ENCODE peak calls at places on chromosomes 7 and 10, in eight cellular contexts. One of them, this sample, is unnamed.
A peak's percentile ranks its signal among the peaks of the same experiment; 100 is the strongest.

GRCh38 chr7:118777308-118777707 is 552.8 kb downstream of the ANKRD7 start:
- DNase-seq in activated CD4-positive, alpha-beta T cell treated with anti-CD3 and anti-CD28 coated beads for 24 hours: no peak
- DNase-seq in nucleus accumbens: no peak
- DNase-seq in brain microvascular endothelial cell: no peak
- DNase-seq in fibroblast of mammary gland: no peak
- DNase-seq in stimulated activated CD4-positive, alpha-beta T cell treated with anti-CD3 and anti-CD28 coated beads, TNF-alpha, amount 100 ng/mL, for 24 hours: no peak
- DNase-seq in RWPE1: no peak
- DNase-seq in NCI-H1417: no peak
- DNase-seq in this sample: no peak

GRCh38 chr10:114285961-114286441 is 46.9 kb downstream of the VWA2 start:
- DNase-seq in activated CD4-positive, alpha-beta T cell treated with anti-CD3 and anti-CD28 coated beads for 24 hours: no peak
- DNase-seq in nucleus accumbens: no peak
- DNase-seq in brain microvascular endothelial cell: no peak
- DNase-seq in fibroblast of mammary gland: no peak
- DNase-seq in stimulated activated CD4-positive, alpha-beta T cell treated with anti-CD3 and anti-CD28 coated beads, TNF-alpha, amount 100 ng/mL, for 24 hours: no peak
- DNase-seq in RWPE1: no peak
- DNase-seq in NCI-H1417: no peak
- DNase-seq in this sample: no peak

GRCh38 chr7:73973091-73973490 is 54.9 kb upstream of the ELN start:
- DNase-seq in activated CD4-positive, alpha-beta T cell treated with anti-CD3 and anti-CD28 coated beads for 24 hours: no peak
- DNase-seq in nucleus accumbens: no peak
- DNase-seq in brain microvascular endothelial cell: no peak
- DNase-seq in fibroblast of mammary gland: no peak
- DNase-seq in stimulated activated CD4-positive, alpha-beta T cell treated with anti-CD3 and anti-CD28 coated beads, TNF-alpha, amount 100 ng/mL, for 24 hours: no peak
- DNase-seq in RWPE1: no peak
- DNase-seq in NCI-H1417: no peak
- DNase-seq in this sample: no peak

GRCh38 chr10:119539359-119539651 is 3.2 kb downstream of the RGS10 start:
- DNase-seq in activated CD4-positive, alpha-beta T cell treated with anti-CD3 and anti-CD28 coated beads for 24 hours: no peak
- DNase-seq in nucleus accumbens: no peak
- DNase-seq in brain microvascular endothelial cell: no peak
- DNase-seq in fibroblast of mammary gland: no peak
- DNase-seq in stimulated activated CD4-positive, alpha-beta T cell treated with anti-CD3 and anti-CD28 coated beads, TNF-alpha, amount 100 ng/mL, for 24 hours: no peak
- DNase-seq in RWPE1: no peak
- DNase-seq in NCI-H1417: no peak
- DNase-seq in this sample: no peak

GRCh38 chr7:27128034-27128433 is 2.5 kb downstream of the HOXA4 start:
- DNase-seq in activated CD4-positive, alpha-beta T cell treated with anti-CD3 and anti-CD28 coated beads for 24 hours: no peak
- DNase-seq in nucleus accumbens: no peak
- DNase-seq in brain microvascular endothelial cell: no peak
- DNase-seq in fibroblast of mammary gland: no peak
- DNase-seq in stimulated activated CD4-positive, alpha-beta T cell treated with anti-CD3 and anti-CD28 coated beads, TNF-alpha, amount 100 ng/mL, for 24 hours: no peak
- DNase-seq in RWPE1: no peak
- DNase-seq in NCI-H1417: peak; percentile 24
- DNase-seq in this sample: no peak

GRCh38 chr7:19728731-19729130 is 19.9 kb upstream of the POLR1F start:
- DNase-seq in activated CD4-positive, alpha-beta T cell treated with anti-CD3 and anti-CD28 coated beads for 24 hours: no peak
- DNase-seq in nucleus accumbens: no peak
- DNase-seq in brain microvascular endothelial cell: no peak
- DNase-seq in fibroblast of mammary gland: no peak
- DNase-seq in stimulated activated CD4-positive, alpha-beta T cell treated with anti-CD3 and anti-CD28 coated beads, TNF-alpha, amount 100 ng/mL, for 24 hours: no peak
- DNase-seq in RWPE1: no peak
- DNase-seq in NCI-H1417: no peak
- DNase-seq in this sample: no peak

GRCh38 chr10:123250640-123251039 is 96.4 kb downstream of the BUB3 start:
- DNase-seq in activated CD4-positive, alpha-beta T cell treated with anti-CD3 and anti-CD28 coated beads for 24 hours: no peak
- DNase-seq in nucleus accumbens: no peak
- DNase-seq in brain microvascular endothelial cell: no peak
- DNase-seq in fibroblast of mammary gland: no peak
- DNase-seq in stimulated activated CD4-positive, alpha-beta T cell treated with anti-CD3 and anti-CD28 coated beads, TNF-alpha, amount 100 ng/mL, for 24 hours: no peak
- DNase-seq in RWPE1: no peak
- DNase-seq in NCI-H1417: no peak
- DNase-seq in this sample: no peak

GRCh38 chr10:119933179-119933578 is 40.6 kb downstream of the SEC23IP start:
- DNase-seq in activated CD4-positive, alpha-beta T cell treated with anti-CD3 and anti-CD28 coated beads for 24 hours: no peak
- DNase-seq in nucleus accumbens: no peak
- DNase-seq in brain microvascular endothelial cell: no peak
- DNase-seq in fibroblast of mammary gland: no peak
- DNase-seq in stimulated activated CD4-positive, alpha-beta T cell treated with anti-CD3 and anti-CD28 coated beads, TNF-alpha, amount 100 ng/mL, for 24 hours: no peak
- DNase-seq in RWPE1: no peak
- DNase-seq in NCI-H1417: peak; percentile 27
- DNase-seq in this sample: no peak

GRCh38 chr10:36675458-36675880 is 449.9 kb upstream of the ANKRD30A start:
- DNase-seq in activated CD4-positive, alpha-beta T cell treated with anti-CD3 and anti-CD28 coated beads for 24 hours: no peak
- DNase-seq in nucleus accumbens: no peak
- DNase-seq in brain microvascular endothelial cell: peak; percentile 83
- DNase-seq in fibroblast of mammary gland: peak; percentile 86
- DNase-seq in stimulated activated CD4-positive, alpha-beta T cell treated with anti-CD3 and anti-CD28 coated beads, TNF-alpha, amount 100 ng/mL, for 24 hours: no peak
- DNase-seq in RWPE1: no peak
- DNase-seq in NCI-H1417: no peak
- DNase-seq in this sample: peak; percentile 72

GRCh38 chr10:15427836-15428414 is 56.8 kb upstream of the FAM171A1 start:
- DNase-seq in activated CD4-positive, alpha-beta T cell treated with anti-CD3 and anti-CD28 coated beads for 24 hours: no peak
- DNase-seq in nucleus accumbens: no peak
- DNase-seq in brain microvascular endothelial cell: peak; percentile 2
- DNase-seq in fibroblast of mammary gland: peak; percentile 66
- DNase-seq in stimulated activated CD4-positive, alpha-beta T cell treated with anti-CD3 and anti-CD28 coated beads, TNF-alpha, amount 100 ng/mL, for 24 hours: no peak
- DNase-seq in RWPE1: no peak
- DNase-seq in NCI-H1417: peak; percentile 21
- DNase-seq in this sample: peak; percentile 48